ENCODE peak calls at places on chromosomes 6 and 20, in eight cellular contexts. One of them, this sample, is unnamed.

GRCh38 chr6:3844097-3844463 is 5.1 kb upstream of the FAM50B start:
- DNase-seq in NT2/D1: no peak
- DNase-seq in mammary epithelial cell: no peak
- DNase-seq in PC-3: peak; percentile 77
- DNase-seq in H1: no peak
- DNase-seq in IMR-90: peak; percentile 82
- DNase-seq in HepG2: no peak
- DNase-seq in H9: no peak
- DNase-seq in this sample: no peak

GRCh38 chr20:48668451-48668946 is 159.3 kb downstream of the PREX1 start:
- DNase-seq in NT2/D1: no peak
- DNase-seq in mammary epithelial cell: no peak
- DNase-seq in PC-3: no peak
- DNase-seq in H1: no peak
- DNase-seq in IMR-90: no peak
- DNase-seq in HepG2: peak; percentile 21
- DNase-seq in H9: no peak
- DNase-seq in this sample: no peak

GRCh38 chr20:59014680-59015389 is 4.4 kb upstream of the TUBB1 start:
- DNase-seq in NT2/D1: no peak
- DNase-seq in mammary epithelial cell: no peak
- DNase-seq in PC-3: no peak
- DNase-seq in H1: no peak
- DNase-seq in IMR-90: no peak
- DNase-seq in HepG2: no peak
- DNase-seq in H9: no peak
- DNase-seq in this sample: no peak

GRCh38 chr20:49699200-49699992 is 14.3 kb downstream of the B4GALT5 start:
- DNase-seq in NT2/D1: no peak
- DNase-seq in mammary epithelial cell: peak; percentile 93
- DNase-seq in PC-3: peak; percentile 88
- DNase-seq in H1: no peak
- DNase-seq in IMR-90: peak; percentile 67
- DNase-seq in HepG2: no peak
- DNase-seq in H9: no peak
- DNase-seq in this sample: no peak

GRCh38 chr6:158002951-158003853 is 21.5 kb downstream of the SYNJ2 start:
- DNase-seq in NT2/D1: no peak
- DNase-seq in mammary epithelial cell: peak; percentile 71
- DNase-seq in PC-3: no peak
- DNase-seq in H1: no peak
- DNase-seq in IMR-90: peak; percentile 81
- DNase-seq in HepG2: no peak
- DNase-seq in H9: no peak
- DNase-seq in this sample: peak; percentile 50

GRCh38 chr20:19944772-19945459 is 72.2 kb upstream of the NAA20 start:
- DNase-seq in NT2/D1: no peak
- DNase-seq in mammary epithelial cell: peak; percentile 50
- DNase-seq in PC-3: no peak
- DNase-seq in H1: no peak
- DNase-seq in IMR-90: peak; percentile 67
- DNase-seq in HepG2: no peak
- DNase-seq in H9: no peak
- DNase-seq in this sample: no peak

GRCh38 chr6:48111143-48111506 is at the start of gene PTCHD4:
- DNase-seq in NT2/D1: peak; percentile 11
- DNase-seq in mammary epithelial cell: peak; percentile 97
- DNase-seq in PC-3: peak; percentile 6
- DNase-seq in H1: peak; percentile 7
- DNase-seq in IMR-90: peak; percentile 48
- DNase-seq in HepG2: peak; percentile 86
- DNase-seq in H9: peak; percentile 76
- DNase-seq in this sample: peak; percentile 41

GRCh38 chr6:147689398-147689797 is 180.9 kb downstream of the SAMD5 start:
- DNase-seq in NT2/D1: no peak
- DNase-seq in mammary epithelial cell: no peak
- DNase-seq in PC-3: peak; percentile 57
- DNase-seq in H1: no peak
- DNase-seq in IMR-90: peak; percentile 54
- DNase-seq in HepG2: no peak
- DNase-seq in H9: no peak
- DNase-seq in this sample: no peak

GRCh38 chr6:74720923-74721322 is 484.9 kb downstream of the COL12A1 start:
- DNase-seq in NT2/D1: no peak
- DNase-seq in mammary epithelial cell: peak; percentile 10
- DNase-seq in PC-3: peak; percentile 48
- DNase-seq in H1: no peak
- DNase-seq in IMR-90: no peak
- DNase-seq in HepG2: no peak
- DNase-seq in H9: no peak
- DNase-seq in this sample: no peak

GRCh38 chr6:74715362-74716068 is 490.3 kb downstream of the COL12A1 start:
- DNase-seq in NT2/D1: no peak
- DNase-seq in mammary epithelial cell: peak; percentile 42
- DNase-seq in PC-3: peak; percentile 72
- DNase-seq in H1: no peak
- DNase-seq in IMR-90: peak; percentile 79
- DNase-seq in HepG2: no peak
- DNase-seq in H9: no peak
- DNase-seq in this sample: no peak

GRCh38 chr6:74713941-74714340 is 491.9 kb downstream of the COL12A1 start:
- DNase-seq in NT2/D1: no peak
- DNase-seq in mammary epithelial cell: no peak
- DNase-seq in PC-3: no peak
- DNase-seq in H1: no peak
- DNase-seq in IMR-90: no peak
- DNase-seq in HepG2: no peak
- DNase-seq in H9: no peak
- DNase-seq in this sample: no peak

GRCh38 chr6:74717591-74717990 is 488.3 kb downstream of the COL12A1 start:
- DNase-seq in NT2/D1: no peak
- DNase-seq in mammary epithelial cell: no peak
- DNase-seq in PC-3: no peak
- DNase-seq in H1: no peak
- DNase-seq in IMR-90: no peak
- DNase-seq in HepG2: no peak
- DNase-seq in H9: no peak
- DNase-seq in this sample: no peak
- H3K9ac ChIP-seq in NT2/D1: no peak overlapping the region
- H3K9ac ChIP-seq in mammary epithelial cell: no peak overlapping the region
- H3K9ac ChIP-seq in PC-3: no peak overlapping the region
- H3K9ac ChIP-seq in H1: no peak overlapping the region
- H3K9ac ChIP-seq in IMR-90: no peak overlapping the region
- H3K9ac ChIP-seq in HepG2: no peak overlapping the region
- H3K9ac ChIP-seq in H9: no peak overlapping the region
- H3K9ac ChIP-seq in this sample: no peak overlapping the region

GRCh38 chr6:31826793-31827285 is 699 bp upstream of the HSPA1B start:
- DNase-seq in NT2/D1: no peak
- DNase-seq in mammary epithelial cell: no peak
- DNase-seq in PC-3: no peak
- DNase-seq in H1: no peak
- DNase-seq in IMR-90: no peak
- DNase-seq in HepG2: no peak
- DNase-seq in H9: peak; percentile 76
- DNase-seq in this sample: peak; percentile 57
- H3K9ac ChIP-seq in NT2/D1: peak overlapping the region; percentile 37
- H3K9ac ChIP-seq in mammary epithelial cell: peak overlapping the region; percentile 89
- H3K9ac ChIP-seq in PC-3: peak overlapping the region; percentile 66
- H3K9ac ChIP-seq in H1: no peak overlapping the region
- H3K9ac ChIP-seq in IMR-90: peak overlapping the region; percentile 90
- H3K9ac ChIP-seq in HepG2: peak overlapping the region; percentile 52
- H3K9ac ChIP-seq in H9: peak overlapping the region; percentile 23
- H3K9ac ChIP-seq in this sample: no peak overlapping the region

DNA sequence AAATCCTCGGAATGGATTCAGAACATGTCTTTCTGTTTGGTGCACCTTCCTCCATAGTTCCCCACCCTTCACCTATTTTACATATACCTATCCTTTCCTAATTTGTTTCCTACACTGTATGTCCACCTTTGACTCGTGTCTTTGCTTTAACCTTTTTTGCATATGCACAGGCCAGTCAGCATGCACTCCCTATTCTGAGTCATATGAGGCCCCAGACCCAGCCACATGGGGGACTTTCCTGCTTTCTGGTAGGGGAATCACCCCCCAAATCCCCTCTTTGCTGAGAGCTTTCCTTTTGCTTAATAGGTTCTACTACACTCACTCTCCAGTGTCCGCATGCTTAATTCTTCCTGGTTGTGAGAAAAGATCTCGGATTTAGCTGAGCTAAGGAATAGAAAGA is 393.8 kb upstream of the IMPG1 start:
- DNase-seq in NT2/D1: no peak
- DNase-seq in mammary epithelial cell: no peak
- DNase-seq in PC-3: no peak
- DNase-seq in H1: no peak
- DNase-seq in IMR-90: no peak
- DNase-seq in HepG2: no peak
- DNase-seq in H9: no peak
- DNase-seq in this sample: no peak
- H3K9ac ChIP-seq in NT2/D1: no peak overlapping the region
- H3K9ac ChIP-seq in mammary epithelial cell: no peak overlapping the region
- H3K9ac ChIP-seq in PC-3: no peak overlapping the region
- H3K9ac ChIP-seq in H1: no peak overlapping the region
- H3K9ac ChIP-seq in IMR-90: no peak overlapping the region
- H3K9ac ChIP-seq in HepG2: no peak overlapping the region
- H3K9ac ChIP-seq in H9: no peak overlapping the region
- H3K9ac ChIP-seq in this sample: no peak overlapping the region

GRCh38 chr20:36491901-36492617 is 49.3 kb upstream of the MYL9 start:
- DNase-seq in NT2/D1: no peak
- DNase-seq in mammary epithelial cell: peak; percentile 75
- DNase-seq in PC-3: no peak
- DNase-seq in H1: no peak
- DNase-seq in IMR-90: no peak
- DNase-seq in HepG2: no peak
- DNase-seq in H9: no peak
- DNase-seq in this sample: no peak
- H3K9ac ChIP-seq in NT2/D1: peak overlapping the region; percentile 47
- H3K9ac ChIP-seq in mammary epithelial cell: no peak overlapping the region
- H3K9ac ChIP-seq in PC-3: no peak overlapping the region
- H3K9ac ChIP-seq in H1: no peak overlapping the region
- H3K9ac ChIP-seq in IMR-90: no peak overlapping the region
- H3K9ac ChIP-seq in HepG2: no peak overlapping the region
- H3K9ac ChIP-seq in H9: no peak overlapping the region
- H3K9ac ChIP-seq in this sample: no peak overlapping the region

GRCh38 chr6:170292778-170293164 is 1.9 kb upstream of the DLL1 start:
- DNase-seq in NT2/D1: no peak
- DNase-seq in mammary epithelial cell: no peak
- DNase-seq in PC-3: peak; percentile 53
- DNase-seq in H1: no peak
- DNase-seq in IMR-90: no peak
- DNase-seq in HepG2: no peak
- DNase-seq in H9: no peak
- DNase-seq in this sample: peak; percentile 62

GRCh38 chr6:170289971-170290305 is 940 bp downstream of the DLL1 start:
- DNase-seq in NT2/D1: no peak
- DNase-seq in mammary epithelial cell: no peak
- DNase-seq in PC-3: no peak
- DNase-seq in H1: no peak
- DNase-seq in IMR-90: no peak
- DNase-seq in HepG2: no peak
- DNase-seq in H9: peak; percentile 38
- DNase-seq in this sample: no peak

GRCh38 chr6:170292111-170292777 is 1.4 kb upstream of the DLL1 start:
- DNase-seq in NT2/D1: no peak
- DNase-seq in mammary epithelial cell: no peak
- DNase-seq in PC-3: no peak
- DNase-seq in H1: no peak
- DNase-seq in IMR-90: no peak
- DNase-seq in HepG2: no peak
- DNase-seq in H9: no peak
- DNase-seq in this sample: peak; percentile 53

GRCh38 chr6:170290306-170291128 is at the start of gene DLL1:
- DNase-seq in NT2/D1: no peak
- DNase-seq in mammary epithelial cell: peak; percentile 72
- DNase-seq in PC-3: peak; percentile 13
- DNase-seq in H1: no peak
- DNase-seq in IMR-90: peak; percentile 29
- DNase-seq in HepG2: no peak
- DNase-seq in H9: peak; percentile 82
- DNase-seq in this sample: peak; percentile 97

GRCh38 chr6:170291271-170292110 is 613 bp upstream of the DLL1 start:
- DNase-seq in NT2/D1: peak; percentile 55
- DNase-seq in mammary epithelial cell: peak; percentile 60
- DNase-seq in PC-3: peak; percentile 27
- DNase-seq in H1: peak; percentile 67
- DNase-seq in IMR-90: no peak
- DNase-seq in HepG2: no peak
- DNase-seq in H9: peak; percentile 92
- DNase-seq in this sample: peak; percentile 96
- H3K9ac ChIP-seq in NT2/D1: no peak overlapping the region
- H3K9ac ChIP-seq in mammary epithelial cell: no peak overlapping the region
- H3K9ac ChIP-seq in PC-3: no peak overlapping the region
- H3K9ac ChIP-seq in H1: no peak overlapping the region
- H3K9ac ChIP-seq in IMR-90: no peak overlapping the region
- H3K9ac ChIP-seq in HepG2: no peak overlapping the region
- H3K9ac ChIP-seq in H9: no peak overlapping the region
- H3K9ac ChIP-seq in this sample: no peak overlapping the region

This sample was measured in neural progenitor cell.